ENCODE peak calls at places on chromosomes 6 and 20, in four cellular contexts. I is neuronal stem cell, U is H1, O is mesenchymal stem cell. G is an unnamed sample.

GRCh38 chr20:34907616-34908469 is 31.4 kb downstream of the ACSS2 start:
- DNase-seq in I (no peak), U (no peak), O (peak; percentile 94), G (no peak)

GRCh38 chr6:33663727-33664449 is 42.8 kb downstream of the ITPR3 start:
- DNase-seq in I (no peak), U (no peak), O (no peak), G (no peak)

GRCh38 chr6:134722429-134722828 is 227.5 kb downstream of the ALDH8A1 start:
- DNase-seq in I (no peak), U (no peak), O (no peak), G (no peak)

GRCh38 chr6:159039885-159040258 is 4.9 kb downstream of the TAGAP start:
- DNase-seq in I (no peak), U (no peak), O (no peak), G (no peak)

GRCh38 chr20:2688041-2688591 is 4.5 kb upstream of the EBF4 start:
- DNase-seq in I (no peak), U (no peak), O (peak; percentile 36), G (no peak)

GRCh38 chr20:53750827-53751393 is 157.3 kb upstream of the ZNF217 start:
- DNase-seq in I (no peak), U (no peak), O (peak; percentile 95), G (peak; percentile 80)

GRCh38 chr6:162904069-162904663 is 176.4 kb downstream of the PACRG start:
- DNase-seq in I (no peak), U (no peak), O (no peak), G (no peak)

GRCh38 chr6:12075067-12075563 is 63.0 kb downstream of the HIVEP1 start:
- DNase-seq in I (no peak), U (no peak), O (peak; percentile 26), G (peak; percentile 23)

GRCh38 chr6:129251669-129252376 is 368.9 kb downstream of the LAMA2 start:
- DNase-seq in I (peak; percentile 61), U (peak; percentile 57), O (peak; percentile 75), G (peak; percentile 94)

GRCh38 chr20:34984756-34985261 is 29.1 kb downstream of the MYH7B start:
- DNase-seq in I (no peak), U (no peak), O (no peak), G (no peak)

GRCh38 chr6:119148102-119148824 is 69.8 kb upstream of the FAM184A start:
- DNase-seq in I (peak; percentile 47), U (no peak), O (peak; percentile 81), G (peak; percentile 88)

GRCh38 chr20:62134735-62135231 is 8.4 kb downstream of the PSMA7 start:
- DNase-seq in I (no peak), U (no peak), O (peak; percentile 36), G (no peak)

GRCh38 chr6:30656513-30656912 is 9.6 kb downstream of the C6orf136 start:
- DNase-seq in I (no peak), U (no peak), O (no peak), G (no peak)

GRCh38 chr6:134599079-134599478 is 281.2 kb upstream of the SGK1 start:
- DNase-seq in I (no peak), U (no peak), O (no peak), G (no peak)

GRCh38 chr6:113649276-113649675 is 207.9 kb upstream of the MARCKS start:
- DNase-seq in I (no peak), U (no peak), O (no peak), G (no peak)

GRCh38 chr6:19803331-19804330 is 33.5 kb upstream of the ID4 start:
- DNase-seq in I (no peak), U (no peak), O (peak; percentile 17), G (no peak)

DNA sequence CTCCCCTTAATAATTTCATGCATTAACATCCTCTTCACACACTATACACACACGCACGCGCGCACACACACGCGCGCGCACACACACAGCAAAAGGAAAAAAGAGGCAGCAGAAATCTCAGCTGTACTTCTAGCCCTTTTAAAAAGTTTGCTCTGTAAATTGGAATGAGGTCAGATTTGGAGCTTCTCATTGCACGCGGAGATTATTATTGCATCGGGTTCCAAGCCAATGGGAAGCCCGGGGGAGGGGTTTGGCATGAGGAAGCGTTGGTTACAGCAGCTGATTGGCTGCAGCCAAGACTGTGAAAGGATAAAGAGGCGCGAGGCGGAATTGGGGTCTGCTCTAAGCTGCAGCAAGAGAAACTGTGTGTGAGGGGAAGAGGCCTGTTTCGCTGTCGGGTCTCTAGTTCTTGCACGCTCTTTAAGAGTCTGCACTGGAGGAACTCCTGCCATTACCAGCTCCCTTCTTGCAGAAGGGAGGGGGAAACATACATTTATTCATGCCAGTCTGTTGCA is at the start of gene SOX4:
- DNase-seq in I (peak; percentile 93), U (peak; percentile 97), O (peak; percentile 99), G (peak; percentile 90)
- H2AK5ac ChIP-seq in I (peak within 1 kb of the TSS; percentile 78), U (no peak within 1 kb of the TSS), O (peak within 1 kb of the TSS; percentile 57), G (peak within 1 kb of the TSS; percentile 83)

DNA sequence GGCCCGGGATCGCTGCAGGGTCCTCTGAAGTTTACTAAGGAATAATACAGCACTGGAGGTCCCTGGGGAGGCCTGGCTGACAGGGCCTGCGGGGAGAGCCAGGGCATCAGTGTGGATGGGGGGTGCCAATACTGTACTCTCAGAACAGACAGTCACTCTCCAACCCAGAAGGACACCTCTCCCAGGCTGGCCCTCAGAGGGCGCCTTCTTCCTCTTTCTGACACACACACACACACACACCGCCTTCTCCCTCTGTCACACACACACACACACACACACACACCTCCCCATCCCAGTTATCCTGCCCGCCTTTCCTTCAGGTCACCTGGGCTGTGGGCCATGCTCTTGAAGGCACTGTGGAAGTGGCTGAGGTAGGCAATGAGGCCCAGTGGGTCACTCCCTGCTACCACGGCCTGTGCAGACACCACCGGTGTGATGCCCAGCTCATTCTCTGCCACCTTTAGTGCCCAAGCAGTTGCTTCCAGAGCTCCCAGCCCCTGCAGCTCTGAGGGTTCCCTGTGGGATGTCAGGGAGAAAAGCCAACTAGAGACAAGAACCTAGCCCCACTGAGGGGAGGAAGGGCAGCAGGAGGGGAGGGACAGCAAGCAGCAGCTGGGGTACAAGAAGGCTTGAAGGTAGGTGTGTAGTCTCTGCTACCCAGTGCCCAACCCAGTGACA is 7.5 kb downstream of the SMPD2 start:
- DNase-seq in I (no peak), U (no peak), O (no peak), G (no peak)
- H3K36me3 ChIP-seq in I (peaks cover 47% of the 10 kb centered on the region), U (peaks cover 18% of the 10 kb centered on the region), O (peaks cover 69% of the 10 kb centered on the region), G (peaks cover 74% of the 10 kb centered on the region)

GRCh38 chr6:41576667-41577066 is 30.5 kb downstream of the FOXP4 start:
- DNase-seq in I (no peak), U (no peak), O (no peak), G (no peak)
- H2BK12ac ChIP-seq in I (no peak overlapping the region), U (peak overlapping the region; percentile 44), O (peak overlapping the region; percentile 28), G (no peak overlapping the region)

GRCh38 chr6:37170273-37171140 is 555 bp downstream of the PIM1 start:
- DNase-seq in I (peak; percentile 62), U (no peak), O (peak; percentile 63), G (peak; percentile 80)
- H2AK5ac ChIP-seq in I (peak overlapping the region; percentile 59), U (peak overlapping the region; percentile 42), O (no peak overlapping the region), G (no peak overlapping the region)

GRCh38 chr20:37188787-37189186 is 9.4 kb upstream of the MROH8 start:
- DNase-seq in I (no peak), U (no peak), O (no peak), G (no peak)
- H3K36me3 ChIP-seq in I (peaks cover 19% of the 10 kb centered on the region), U (peaks cover 30% of the 10 kb centered on the region), O (peaks cover 70% of the 10 kb centered on the region), G (peaks cover 31% of the 10 kb centered on the region)

GRCh38 chr6:139133733-139134360 is 1.0 kb upstream of the HECA start:
- DNase-seq in I (no peak), U (no peak), O (no peak), G (no peak)
- H2BK12ac ChIP-seq in I (no peak overlapping the region), U (peak overlapping the region; percentile 29), O (no peak overlapping the region), G (no peak overlapping the region)

DNA sequence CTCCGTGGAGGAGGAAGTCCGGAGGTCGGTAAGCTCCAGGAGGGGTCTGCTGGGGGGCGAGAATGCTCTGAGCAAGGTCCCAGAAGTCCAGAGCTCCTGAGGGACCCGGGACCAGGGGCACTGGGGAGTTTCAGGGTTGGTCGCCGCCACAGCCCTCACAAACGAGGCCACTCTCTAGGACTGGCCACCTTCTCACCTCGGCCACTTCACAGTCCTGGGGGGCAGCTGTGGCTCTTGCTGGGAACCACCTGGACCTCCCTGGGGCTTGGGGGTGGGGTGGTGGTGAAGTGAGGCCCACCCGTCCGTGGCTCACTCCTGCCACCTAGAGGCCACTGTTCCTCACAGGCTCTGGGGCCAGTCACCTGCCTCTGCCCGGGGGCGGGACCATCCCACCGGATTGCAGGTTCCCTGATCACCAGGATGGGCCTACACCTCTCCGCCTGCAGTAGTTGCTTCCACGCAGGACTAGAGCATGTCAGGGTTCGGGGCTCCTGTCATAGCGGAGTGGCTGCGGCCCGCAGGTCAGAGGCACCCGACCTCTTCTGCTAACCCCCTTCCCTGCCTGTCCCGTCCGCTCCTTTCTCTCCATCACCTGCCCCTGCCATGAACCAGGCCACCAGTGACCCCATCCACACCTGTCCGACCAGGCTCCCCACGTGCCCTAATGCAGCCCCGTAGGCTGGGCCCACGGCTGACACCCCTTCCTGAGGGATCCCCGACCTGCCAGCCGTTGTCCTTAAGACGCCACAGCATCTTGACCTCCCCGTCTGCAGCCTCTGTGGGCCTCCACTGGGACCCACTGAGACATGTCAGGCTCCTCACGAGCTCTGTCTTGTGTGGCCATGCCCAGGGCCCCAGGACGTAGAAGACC is 5.1 kb upstream of the TCEA2 start:
- DNase-seq in I (no peak), U (no peak), O (peak; percentile 56), G (peak; percentile 52)
- H2AK5ac ChIP-seq in I (peak overlapping the region; percentile 99), U (no peak overlapping the region), O (peak overlapping the region; percentile 79), G (no peak overlapping the region)

G was measured in trophoblast cell.